ENCODE peak calls at places on chromosome 20, in eight cellular contexts. K is uterus, U is tibial nerve, P is ovary, N is endothelial cell of umbilical vein, B is HCT116, E is heart left ventricle, M is adrenal gland. O is an unnamed sample.

GRCh38 chr20:20803011-20803410 is 90.6 kb upstream of the RALGAPA2 start:
- DNase-seq in U (no peak), B (no peak), E (no peak), K (no peak), N (no peak), M (no peak), P (no peak), O (no peak)

GRCh38 chr20:32241807-32242206 is 34.1 kb downstream of the POFUT1 start:
- DNase-seq in U (no peak), N (no peak), K (no peak), E (no peak), B (no peak), M (no peak), P (no peak), O (no peak)

GRCh38 chr20:47204008-47204745 is 152.3 kb downstream of the ZMYND8 start:
- DNase-seq in M (no peak), E (no peak), N (no peak), K (no peak), B (peak), U (no peak), P (no peak), O (no peak)

GRCh38 chr20:21513181-21513663 is 642 bp downstream of the NKX2-2 start:
- DNase-seq in N (no peak), B (no peak), M (no peak), E (no peak), P (no peak), K (no peak), U (no peak), O (no peak)

GRCh38 chr20:59222239-59222981 is 58.8 kb downstream of the ZNF831 start:
- DNase-seq in U (peak), B (peak), P (peak), K (peak), E (peak), M (peak), N (peak), O (peak)

GRCh38 chr20:20413801-20414200 is 45.9 kb downstream of the INSM1 start:
- DNase-seq in E (no peak), N (no peak), B (no peak), U (no peak), K (no peak), M (no peak), P (no peak), O (no peak)

GRCh38 chr20:33273117-33273851 is 9.7 kb upstream of the BPIFB1 start:
- DNase-seq in B (no peak), K (no peak), U (no peak), N (no peak), P (no peak), M (no peak), E (no peak), O (no peak)

GRCh38 chr20:61487346-61488022 is 235.4 kb downstream of the CDH4 start:
- DNase-seq in M (no peak), U (peak), E (no peak), P (no peak), N (no peak), B (no peak), K (no peak), O (no peak)

GRCh38 chr20:12595841-12596240 is 412.9 kb upstream of the SPTLC3 start:
- DNase-seq in K (no peak), N (no peak), B (no peak), P (no peak), M (no peak), E (no peak), U (no peak), O (no peak)

GRCh38 chr20:12577213-12577612 is 431.6 kb upstream of the SPTLC3 start:
- DNase-seq in K (no peak), P (no peak), N (no peak), E (no peak), M (no peak), U (no peak), B (no peak), O (no peak)

GRCh38 chr20:31260326-31260932 is 3.0 kb downstream of the DEFB115 start:
- DNase-seq in N (no peak), K (no peak), U (no peak), E (no peak), M (no peak), B (peak), P (no peak), O (no peak)

GRCh38 chr20:11032611-11033010 is 358.8 kb upstream of the JAG1 start:
- DNase-seq in B (no peak), U (no peak), K (no peak), M (no peak), N (no peak), E (no peak), P (no peak), O (no peak)

GRCh38 chr20:57557926-57558613 is 2.8 kb upstream of the PCK1 start:
- DNase-seq in B (no peak), K (no peak), M (no peak), U (no peak), N (no peak), E (no peak), P (no peak), O (no peak)

GRCh38 chr20:20224806-20225205 is 143.1 kb upstream of the INSM1 start:
- DNase-seq in M (no peak), E (no peak), B (no peak), K (no peak), P (no peak), N (no peak), U (no peak), O (no peak)

GRCh38 chr20:19497064-19497463 is 261.0 kb upstream of the RIN2 start:
- DNase-seq in M (no peak), E (no peak), P (no peak), U (no peak), N (no peak), B (no peak), K (no peak), O (no peak)

GRCh38 chr20:41361757-41362747 is 4.6 kb downstream of the EMILIN3 start:
- DNase-seq in P (no peak), U (no peak), E (no peak), N (no peak), M (peak), B (no peak), K (no peak), O (no peak)

GRCh38 chr20:36684747-36685146 is 38.8 kb upstream of the SLA2 start:
- DNase-seq in M (no peak), P (no peak), E (no peak), U (no peak), N (no peak), K (no peak), B (no peak), O (no peak)

GRCh38 chr20:44231713-44232468 is 15.2 kb upstream of the GDAP1L1 start:
- DNase-seq in N (no peak), P (no peak), E (no peak), M (no peak), B (no peak), K (no peak), U (no peak), O (no peak)

GRCh38 chr20:40006168-40006860 is 682.7 kb downstream of the MAFB start:
- DNase-seq in U (no peak), K (no peak), E (no peak), N (no peak), P (no peak), M (no peak), B (no peak), O (no peak)

GRCh38 chr20:33240923-33241322 is 5.1 kb downstream of the BPIFA1 start:
- DNase-seq in P (no peak), U (no peak), N (no peak), K (no peak), M (no peak), B (no peak), E (no peak), O (no peak)

GRCh38 chr20:37693629-37694626 is at the start of gene CTNNBL1:
- DNase-seq in B (peak), K (peak), P (peak), E (peak), M (peak), U (peak), N (peak), O (peak)
- TF ChIP-seq POLR2A in B (peak), K (peak), P (peak), E (peak), M (peak), U (no peak), N (peak), O (peak)

DNA sequence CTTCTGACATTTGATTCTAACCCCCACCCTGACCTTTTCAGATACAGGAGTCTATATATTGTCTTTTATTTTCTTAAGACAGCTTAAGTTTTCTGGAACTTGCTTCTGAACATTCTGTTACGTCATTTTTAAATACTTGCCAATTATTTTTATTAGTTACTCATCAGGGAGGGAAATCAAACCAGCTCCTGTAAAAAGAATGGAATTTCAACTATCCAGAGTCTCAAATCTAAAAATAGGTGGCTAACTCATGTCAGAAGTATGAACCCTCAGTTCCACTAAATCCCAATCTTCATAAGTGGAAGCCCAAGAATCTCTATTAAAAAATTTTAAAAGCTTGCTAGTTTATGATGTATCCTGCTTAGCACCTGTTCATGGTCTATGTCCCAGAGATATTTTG is 900.0 kb downstream of the KIF16B start:
- DNase-seq in P (no peak), B (no peak), N (peak), K (no peak), M (no peak), U (no peak), E (no peak), O (no peak)
- H3K27ac ChIP-seq in P (no peak), B (no peak), N (peak), K (no peak), M (no peak), U (no peak), E (no peak), O (peak)

DNA sequence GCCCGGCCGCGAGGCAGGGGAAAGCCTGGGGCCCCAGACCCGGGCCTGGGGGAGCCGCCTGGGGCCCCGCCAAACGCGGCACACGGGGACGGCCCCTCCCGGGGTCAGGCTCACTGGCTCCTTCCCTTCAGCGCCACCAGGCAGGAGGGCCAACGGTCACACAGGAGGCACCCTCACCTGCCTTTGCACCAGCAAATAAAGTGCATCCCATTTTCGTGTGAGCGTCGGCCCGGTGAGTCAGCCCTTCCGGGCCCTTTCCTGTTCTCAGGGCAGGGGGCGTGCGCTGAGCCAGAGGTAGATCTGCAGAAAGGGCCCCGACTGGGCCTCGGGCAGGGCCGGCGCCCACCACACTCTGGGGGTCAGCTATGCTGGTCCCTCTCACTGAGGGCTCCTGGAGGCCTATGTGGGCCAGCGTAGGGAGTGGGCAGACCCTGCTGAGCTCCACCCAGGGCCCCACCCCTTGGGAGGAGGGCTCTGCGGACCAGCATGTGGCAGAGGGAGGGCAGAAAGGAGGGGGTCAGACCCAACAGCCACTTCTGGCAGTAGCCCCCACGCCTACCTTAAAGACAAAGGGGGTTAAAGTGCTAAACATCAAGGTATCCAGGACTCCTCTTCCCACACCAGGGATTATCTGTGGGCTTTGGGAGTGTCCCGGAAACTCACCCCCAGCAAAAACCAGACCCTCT is 931 bp upstream of the UCKL1 start:
- DNase-seq in K (peak), E (peak), P (peak), M (peak), U (no peak), N (peak), B (peak), O (peak)
- TF ChIP-seq CTCF in K (no peak), E (no peak), P (no peak), M (peak), U (no peak), N (no peak), B (no peak), O (no peak)

DNA sequence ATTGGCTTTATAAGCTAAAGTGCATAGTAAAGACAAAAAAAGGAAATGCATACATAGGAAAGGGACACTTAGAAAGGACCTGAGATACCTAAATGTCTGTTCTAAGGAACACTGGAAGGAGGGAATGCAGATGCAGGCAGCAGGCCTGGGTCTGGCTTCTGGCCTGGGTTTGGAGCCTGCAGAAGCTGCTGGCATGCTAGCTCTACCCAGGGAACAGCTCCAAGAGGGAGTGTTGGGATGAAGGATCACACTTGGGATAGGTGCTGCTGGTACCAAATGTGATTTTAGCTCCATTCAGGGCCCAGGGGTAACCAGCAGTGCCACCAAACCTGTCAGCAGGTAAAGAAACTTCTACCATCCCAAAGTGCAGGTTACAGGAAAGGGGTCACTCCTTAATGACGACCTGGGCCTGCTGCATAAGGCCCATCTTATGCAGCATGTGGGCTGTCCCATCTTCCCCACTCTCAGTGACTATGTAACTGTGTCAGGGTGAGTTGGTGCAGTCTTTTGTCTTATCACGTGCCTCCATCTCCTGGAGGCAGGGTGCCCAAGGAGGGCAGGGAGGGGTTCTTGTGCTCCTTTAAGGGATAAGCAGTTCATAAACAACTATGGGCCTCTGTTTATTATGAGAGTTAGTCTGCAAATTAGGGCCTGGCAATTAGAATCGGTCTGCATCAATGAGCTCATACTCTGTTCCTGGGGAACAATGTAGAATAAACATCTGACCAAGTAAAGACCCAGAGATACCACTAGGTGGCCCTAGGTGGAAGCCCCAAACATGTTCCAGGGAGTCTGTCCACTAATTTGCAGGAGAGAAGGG is 26.9 kb downstream of the DDX27 start:
- DNase-seq in K (no peak), M (peak), E (peak), U (peak), P (no peak), N (peak), B (peak), O (no peak)
- TF ChIP-seq POLR2A in K (no peak), M (no peak), E (no peak), U (no peak), P (no peak), N (no peak), B (no peak), O (no peak)

DNA sequence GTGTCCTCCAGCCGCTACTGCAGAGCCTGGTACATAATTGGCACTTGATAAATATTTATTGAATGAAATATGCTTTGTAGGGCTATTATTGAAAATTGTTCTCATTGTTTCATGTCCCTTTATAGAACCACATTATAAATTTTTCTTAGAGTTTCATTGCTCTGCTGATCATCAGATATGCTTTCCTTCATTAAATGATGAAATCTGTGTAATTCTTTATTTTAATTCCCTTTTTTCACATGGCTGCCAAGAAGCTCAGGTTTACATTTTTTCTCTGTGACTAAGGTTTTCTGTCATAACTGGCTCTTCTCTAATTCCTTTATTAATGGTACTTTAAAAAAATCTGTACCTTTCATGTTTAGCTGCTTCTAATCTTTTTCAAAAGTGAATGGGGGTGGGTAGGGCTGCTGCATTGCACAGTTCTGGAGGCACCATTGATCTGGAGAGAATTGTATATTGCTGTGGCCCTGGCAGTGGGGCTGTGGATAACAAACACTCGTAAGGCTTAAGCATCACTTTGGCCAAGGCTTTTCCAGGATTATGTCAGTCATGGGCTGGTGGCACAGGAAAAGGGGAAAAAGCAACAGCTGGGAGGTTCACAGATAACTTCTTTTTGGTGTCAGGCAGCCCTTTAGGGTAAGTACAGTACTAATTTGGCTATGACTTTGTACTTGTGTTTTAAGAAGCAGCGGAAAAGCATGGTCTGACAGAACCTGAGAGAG is 43.8 kb downstream of the ARFGEF2 start:
- DNase-seq in E (no peak), U (no peak), N (no peak), M (no peak), B (no peak), P (no peak), K (no peak), O (no peak)
- H3K27ac ChIP-seq in E (no peak), U (no peak), N (no peak), M (no peak), B (no peak), P (no peak), K (no peak), O (peak)

DNA sequence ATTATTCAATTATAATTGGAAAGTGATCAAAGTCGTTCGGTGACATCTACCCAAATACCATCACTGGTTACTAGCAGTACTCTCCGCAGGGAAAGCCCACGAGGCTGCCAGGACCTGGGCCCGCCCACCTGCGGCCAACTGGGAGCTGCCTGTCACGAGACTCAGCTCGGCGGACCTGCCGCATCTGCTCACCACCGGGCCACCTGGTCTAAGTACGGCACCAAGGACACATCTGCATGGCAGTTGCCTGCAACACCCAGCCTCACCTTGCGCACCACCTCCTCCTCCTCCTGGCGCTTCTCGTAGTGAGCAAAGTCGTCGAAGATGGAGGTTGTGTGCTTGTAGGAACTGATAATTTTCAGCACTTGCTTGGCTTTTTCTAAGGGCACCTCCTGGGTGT is 13.9 kb downstream of the YTHDF1 start:
- DNase-seq in N (no peak), E (no peak), K (no peak), P (no peak), M (no peak), U (no peak), B (no peak), O (no peak)
- TF ChIP-seq CTCF in N (no peak), E (no peak), K (no peak), P (no peak), M (no peak), U (no peak), B (no peak), O (no peak)

DNA sequence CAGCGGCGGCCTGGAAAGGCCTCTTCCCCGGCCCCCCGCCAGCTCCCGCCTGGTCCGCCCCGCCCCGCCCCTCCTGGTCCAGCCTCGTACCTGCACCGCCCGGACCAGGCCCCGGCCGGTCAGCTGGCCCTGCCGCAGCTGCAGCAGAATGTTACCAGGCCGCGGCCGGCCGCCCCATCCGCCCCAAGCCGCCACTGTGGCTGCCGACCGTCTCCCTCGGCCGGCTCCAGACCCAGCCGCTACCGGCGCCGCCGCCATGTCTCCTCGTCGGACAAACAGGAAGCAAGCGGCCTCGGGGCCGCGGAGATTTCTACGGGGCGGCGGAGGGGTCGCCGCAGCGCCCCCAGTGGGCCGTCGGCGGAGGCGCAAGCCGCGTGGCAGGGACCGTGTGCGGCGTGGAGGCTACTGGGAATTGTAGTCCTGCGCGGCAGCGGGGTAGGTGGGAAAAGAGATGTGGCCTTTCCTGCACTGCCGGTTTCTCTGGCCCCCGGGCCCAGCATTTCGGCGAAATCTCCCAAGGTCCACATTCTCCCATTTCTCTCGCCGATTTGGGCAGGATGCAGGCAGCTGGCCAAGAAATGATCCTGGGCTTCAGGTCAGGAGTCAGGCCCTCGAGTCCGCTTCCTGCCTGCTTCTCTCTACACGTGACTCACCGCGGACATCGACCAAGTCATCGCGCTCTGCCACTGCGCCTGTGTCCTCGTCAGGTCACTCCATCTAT is at the start of gene TRPC4AP:
- DNase-seq in M (peak), B (peak), K (peak), U (peak), E (peak), N (peak), P (peak), O (peak)
- TF ChIP-seq POLR2A in M (peak), B (peak), K (peak), U (peak), E (peak), N (peak), P (peak), O (peak)

O was measured in sigmoid colon.